ENCODE peak calls at places on chromosome 1, in seven cellular contexts. One of them, this sample, is unnamed.

GRCh38 chr1:911875-912739 is 11.6 kb upstream of the SAMD11 start:
- DNase-seq in vagina: no peak
- DNase-seq in neuronal stem cell: no peak
- DNase-seq in effector memory CD4-positive, alpha-beta T cell: no peak
- DNase-seq in PC-3: no peak
- DNase-seq in colonic mucosa: no peak
- DNase-seq in EL: no peak
- DNase-seq in this sample: no peak

GRCh38 chr1:236534164-236534651 is 10.4 kb downstream of the LGALS8 start:
- DNase-seq in vagina: no peak
- DNase-seq in neuronal stem cell: no peak
- DNase-seq in effector memory CD4-positive, alpha-beta T cell: peak
- DNase-seq in PC-3: peak
- DNase-seq in colonic mucosa: no peak
- DNase-seq in EL: peak
- DNase-seq in this sample: peak

GRCh38 chr1:168687796-168688195 is 41.2 kb downstream of the DPT start:
- DNase-seq in vagina: no peak
- DNase-seq in neuronal stem cell: no peak
- DNase-seq in effector memory CD4-positive, alpha-beta T cell: no peak
- DNase-seq in PC-3: peak
- DNase-seq in colonic mucosa: no peak
- DNase-seq in EL: no peak
- DNase-seq in this sample: no peak

GRCh38 chr1:2249559-2249906 is 21.4 kb downstream of the SKI start:
- DNase-seq in vagina: no peak
- DNase-seq in neuronal stem cell: no peak
- DNase-seq in effector memory CD4-positive, alpha-beta T cell: no peak
- DNase-seq in PC-3: no peak
- DNase-seq in colonic mucosa: no peak
- DNase-seq in EL: no peak
- DNase-seq in this sample: no peak

GRCh38 chr1:179976970-179977651 is 22.5 kb downstream of the CEP350 start:
- DNase-seq in vagina: no peak
- DNase-seq in neuronal stem cell: no peak
- DNase-seq in effector memory CD4-positive, alpha-beta T cell: no peak
- DNase-seq in PC-3: no peak
- DNase-seq in colonic mucosa: no peak
- DNase-seq in EL: no peak
- DNase-seq in this sample: no peak

GRCh38 chr1:18661404-18662285 is 31.0 kb downstream of the PAX7 start:
- DNase-seq in vagina: no peak
- DNase-seq in neuronal stem cell: no peak
- DNase-seq in effector memory CD4-positive, alpha-beta T cell: no peak
- DNase-seq in PC-3: no peak
- DNase-seq in colonic mucosa: no peak
- DNase-seq in EL: no peak
- DNase-seq in this sample: no peak

GRCh38 chr1:152047607-152047953 is 10.8 kb upstream of the S100A11 start:
- DNase-seq in vagina: no peak
- DNase-seq in neuronal stem cell: no peak
- DNase-seq in effector memory CD4-positive, alpha-beta T cell: no peak
- DNase-seq in PC-3: peak
- DNase-seq in colonic mucosa: no peak
- DNase-seq in EL: no peak
- DNase-seq in this sample: no peak

GRCh38 chr1:235821361-235821981 is 45.2 kb downstream of the LYST start:
- DNase-seq in vagina: no peak
- DNase-seq in neuronal stem cell: no peak
- DNase-seq in effector memory CD4-positive, alpha-beta T cell: no peak
- DNase-seq in PC-3: peak
- DNase-seq in colonic mucosa: no peak
- DNase-seq in EL: peak
- DNase-seq in this sample: no peak

GRCh38 chr1:24855474-24855873 is 74.6 kb downstream of the RUNX3 start:
- DNase-seq in vagina: no peak
- DNase-seq in neuronal stem cell: no peak
- DNase-seq in effector memory CD4-positive, alpha-beta T cell: no peak
- DNase-seq in PC-3: no peak
- DNase-seq in colonic mucosa: no peak
- DNase-seq in EL: no peak
- DNase-seq in this sample: no peak

GRCh38 chr1:24501371-24502167 is 1.1 kb upstream of the RCAN3 start:
- DNase-seq in vagina: no peak
- DNase-seq in neuronal stem cell: no peak
- DNase-seq in effector memory CD4-positive, alpha-beta T cell: no peak
- DNase-seq in PC-3: peak
- DNase-seq in colonic mucosa: peak
- DNase-seq in EL: peak
- DNase-seq in this sample: no peak

GRCh38 chr1:4868521-4868920 is 214.1 kb downstream of the AJAP1 start:
- DNase-seq in vagina: no peak
- DNase-seq in neuronal stem cell: no peak
- DNase-seq in effector memory CD4-positive, alpha-beta T cell: no peak
- DNase-seq in PC-3: no peak
- DNase-seq in colonic mucosa: no peak
- DNase-seq in EL: no peak
- DNase-seq in this sample: no peak